ENCODE peak calls at places on chromosome X, in seven cellular contexts. R is GM06990; N is cardiac fibroblast; B is right cardiac atrium; L is activated CD4-positive, CD25-positive, alpha-beta regulatory T cell treated with anti-CD3 and anti-CD28 coated beads, Interleukin-2, amount 50 U/mL, for 72 hours; I is ureter; W is omental fat pad. C is an unnamed sample.

GRCh38 chrX:49282647-49283011 is 13.0 kb downstream of the PPP1R3F start:
- DNase-seq in R (no peak), N (peak), B (no peak), L (no peak), I (no peak), W (no peak), C (peak)

GRCh38 chrX:136166221-136166855 is 19.0 kb downstream of the FHL1 start:
- DNase-seq in R (no peak), N (peak), B (no peak), L (no peak), I (no peak), W (no peak), C (peak)

GRCh38 chrX:152968193-152968592 is 25.7 kb downstream of the PNMA5 start:
- DNase-seq in R (no peak), N (no peak), B (no peak), L (no peak), I (no peak), W (no peak), C (no peak)

GRCh38 chrX:38375888-38376287 is 23.5 kb downstream of the OTC start:
- DNase-seq in R (no peak), N (peak), B (no peak), L (no peak), I (no peak), W (no peak), C (peak)

GRCh38 chrX:53282313-53282712 is 929 bp upstream of the IQSEC2 start:
- DNase-seq in R (no peak), N (no peak), B (peak), L (no peak), I (no peak), W (no peak), C (peak)

GRCh38 chrX:68365356-68365755 is 67.9 kb downstream of the OPHN1 start:
- DNase-seq in R (no peak), N (peak), B (no peak), L (no peak), I (no peak), W (no peak), C (no peak)

GRCh38 chrX:18424482-18425198 is 768 bp upstream of the CDKL5 start:
- DNase-seq in R (peak), N (peak), B (peak), L (peak), I (no peak), W (no peak), C (peak)

GRCh38 chrX:112630187-112630586 is 49.6 kb downstream of the LHFPL1 start:
- DNase-seq in R (no peak), N (peak), B (no peak), L (no peak), I (no peak), W (no peak), C (no peak)

GRCh38 chrX:24203072-24203808 is 53.7 kb downstream of the ZFX start:
- DNase-seq in R (no peak), N (no peak), B (no peak), L (no peak), I (no peak), W (no peak), C (no peak)

GRCh38 chrX:17860811-17861495 is at the start of gene RAI2:
- DNase-seq in R (no peak), N (no peak), B (peak), L (no peak), I (peak), W (no peak), C (peak)